ENCODE peak calls at places on chromosomes 4 and X, in ten cellular contexts. H, R, Q, P, E, G, B, N, V and D are unnamed samples.
A peak's percentile ranks its signal among the peaks of the same experiment; 100 is the strongest.

GRCh38 chr4:6565691-6566431 is 9.1 kb upstream of the MAN2B2 start:
- DNase-seq in H (no peak), R (no peak), Q (no peak), P (no peak), E (no peak), G (no peak), B (no peak), N (no peak), V (no peak), D (no peak)

GRCh38 chr4:111268769-111269414 is 646.0 kb upstream of the PITX2 start:
- DNase-seq in H (no peak), R (no peak), Q (no peak), P (no peak), E (no peak), G (no peak), B (no peak), N (peak; percentile 53), V (no peak), D (no peak)

GRCh38 chrX:17537652-17538301 is 162.8 kb downstream of the NHS start:
- DNase-seq in H (no peak), R (no peak), Q (no peak), P (no peak), E (no peak), G (no peak), B (no peak), N (no peak), V (no peak), D (no peak)

GRCh38 chrX:134847133-134847532 is 143.7 kb upstream of the SMIM10 start:
- DNase-seq in H (no peak), R (no peak), Q (no peak), P (no peak), E (no peak), G (no peak), B (no peak), N (no peak), V (no peak), D (no peak)

GRCh38 chrX:49079489-49080428 is at the start of gene WDR45:
- DNase-seq in H (peak; percentile 58), R (peak; percentile 37), Q (peak; percentile 83), P (peak; percentile 51), E (no peak), G (no peak), B (peak; percentile 35), N (peak; percentile 72), V (peak; percentile 66), D (peak; percentile 73)

GRCh38 chr4:138494931-138495330 is 252.8 kb upstream of the SLC7A11 start:
- DNase-seq in H (peak; percentile 75), R (no peak), Q (no peak), P (peak; percentile 12), E (no peak), G (no peak), B (no peak), N (peak; percentile 55), V (no peak), D (no peak)

GRCh38 chrX:153588782-153589446 is 10.0 kb downstream of the CCNQ start:
- DNase-seq in H (no peak), R (no peak), Q (peak; percentile 19), P (no peak), E (no peak), G (no peak), B (no peak), N (no peak), V (no peak), D (no peak)

GRCh38 chr4:124738994-124739393 is 26.5 kb upstream of the ANKRD50 start:
- DNase-seq in H (no peak), R (no peak), Q (no peak), P (no peak), E (no peak), G (no peak), B (no peak), N (no peak), V (no peak), D (no peak)

GRCh38 chrX:7108995-7109634 is 38.4 kb upstream of the STS start:
- DNase-seq in H (no peak), R (no peak), Q (no peak), P (no peak), E (no peak), G (no peak), B (no peak), N (no peak), V (no peak), D (no peak)

GRCh38 chr4:129355529-129355928 is 259.6 kb downstream of the C4orf33 start:
- DNase-seq in H (no peak), R (no peak), Q (peak; percentile 30), P (no peak), E (no peak), G (no peak), B (peak; percentile 4), N (peak; percentile 4), V (no peak), D (no peak)

GRCh38 chrX:83008415-83008814 is 499.7 kb upstream of the POU3F4 start:
- DNase-seq in H (peak; percentile 52), R (no peak), Q (no peak), P (no peak), E (no peak), G (no peak), B (no peak), N (no peak), V (no peak), D (no peak)

GRCh38 chr4:124941267-124941666 is 228.7 kb upstream of the ANKRD50 start:
- DNase-seq in H (peak; percentile 40), R (no peak), Q (no peak), P (no peak), E (no peak), G (no peak), B (no peak), N (peak; percentile 25), V (no peak), D (no peak)

GRCh38 chr4:38109896-38110295 is 149.7 kb downstream of the PTTG2 start:
- DNase-seq in H (peak; percentile 10), R (no peak), Q (no peak), P (peak; percentile 73), E (no peak), G (no peak), B (no peak), N (no peak), V (no peak), D (no peak)

GRCh38 chrX:25640276-25640675 is 497.9 kb upstream of the MAGEB18 start:
- DNase-seq in H (no peak), R (no peak), Q (no peak), P (no peak), E (no peak), G (no peak), B (no peak), N (no peak), V (no peak), D (no peak)

GRCh38 chr4:7787681-7788141 is 151.9 kb downstream of the AFAP1 start:
- DNase-seq in H (no peak), R (no peak), Q (peak; percentile 8), P (no peak), E (no peak), G (no peak), B (no peak), N (no peak), V (no peak), D (no peak)

GRCh38 chrX:55582447-55582846 is 40.8 kb upstream of the FOXR2 start:
- DNase-seq in H (no peak), R (no peak), Q (no peak), P (no peak), E (no peak), G (no peak), B (no peak), N (no peak), V (no peak), D (no peak)

GRCh38 chrX:129741880-129742758 is 3.3 kb downstream of the XPNPEP2 start:
- DNase-seq in H (no peak), R (no peak), Q (no peak), P (no peak), E (no peak), G (no peak), B (no peak), N (no peak), V (no peak), D (no peak)

GRCh38 chr4:12966741-12967140 is 517.4 kb downstream of the RAB28 start:
- DNase-seq in H (no peak), R (no peak), Q (no peak), P (no peak), E (no peak), G (no peak), B (no peak), N (no peak), V (no peak), D (no peak)

GRCh38 chr4:38925492-38926418 is 58.1 kb downstream of the FAM114A1 start:
- DNase-seq in H (no peak), R (no peak), Q (no peak), P (no peak), E (no peak), G (no peak), B (no peak), N (no peak), V (no peak), D (no peak)

GRCh38 chr4:10015140-10015753 is 6.0 kb downstream of the SLC2A9 start:
- DNase-seq in H (peak; percentile 62), R (no peak), Q (peak; percentile 56), P (no peak), E (no peak), G (no peak), B (no peak), N (peak; percentile 41), V (peak; percentile 33), D (peak; percentile 28)

GRCh38 chr4:101175896-101176676 is 171.2 kb downstream of the PPP3CA start:
- DNase-seq in H (no peak), R (no peak), Q (peak; percentile 40), P (peak; percentile 55), E (no peak), G (no peak), B (no peak), N (no peak), V (no peak), D (no peak)

GRCh38 chr4:165737309-165737972 is 135.6 kb upstream of the TLL1 start:
- DNase-seq in H (no peak), R (no peak), Q (no peak), P (no peak), E (no peak), G (no peak), B (no peak), N (no peak), V (no peak), D (no peak)

GRCh38 chr4:2269206-2269531 is 7.3 kb upstream of the MXD4 start:
- DNase-seq in H (no peak), R (no peak), Q (peak; percentile 26), P (no peak), E (no peak), G (no peak), B (no peak), N (no peak), V (no peak), D (no peak)

GRCh38 chr4:31391976-31392375 is 671.8 kb downstream of the PCDH7 start:
- DNase-seq in H (no peak), R (no peak), Q (no peak), P (no peak), E (no peak), G (no peak), B (no peak), N (no peak), V (no peak), D (no peak)

GRCh38 chrX:110259065-110259559 is 58.8 kb downstream of the AMMECR1 start:
- DNase-seq in H (no peak), R (no peak), Q (no peak), P (no peak), E (no peak), G (no peak), B (no peak), N (no peak), V (no peak), D (no peak)

GRCh38 chrX:150316564-150316963 is 46.6 kb upstream of the MAMLD1 start:
- DNase-seq in H (no peak), R (no peak), Q (no peak), P (no peak), E (no peak), G (no peak), B (no peak), N (no peak), V (no peak), D (no peak)

GRCh38 chrX:83416273-83416672 is 91.8 kb upstream of the POU3F4 start:
- DNase-seq in H (peak; percentile 59), R (no peak), Q (no peak), P (no peak), E (no peak), G (no peak), B (no peak), N (no peak), V (no peak), D (no peak)